ENCODE peak calls at places on chromosome 16, in ten cellular contexts. One of them, this sample, is unnamed.

GRCh38 chr16:88941933-88942909 is 34.8 kb downstream of the CBFA2T3 start:
- DNase-seq in H9: peak
- DNase-seq in astrocyte of the spinal cord: no peak
- DNase-seq in tibial nerve: no peak
- DNase-seq in M059J: no peak
- DNase-seq in BE2C: peak
- DNase-seq in bronchial epithelial cell: no peak
- DNase-seq in A172: no peak
- DNase-seq in T follicular helper cell: peak
- DNase-seq in CD4-positive, alpha-beta T cell: peak
- DNase-seq in this sample: no peak

GRCh38 chr16:29192329-29193247 is 207.7 kb downstream of the LAT start:
- DNase-seq in H9: peak
- DNase-seq in astrocyte of the spinal cord: no peak
- DNase-seq in tibial nerve: no peak
- DNase-seq in M059J: no peak
- DNase-seq in BE2C: no peak
- DNase-seq in bronchial epithelial cell: no peak
- DNase-seq in A172: no peak
- DNase-seq in T follicular helper cell: no peak
- DNase-seq in CD4-positive, alpha-beta T cell: no peak
- DNase-seq in this sample: no peak

GRCh38 chr16:30141750-30142149 is 18.7 kb upstream of the MAPK3 start:
- DNase-seq in H9: no peak
- DNase-seq in astrocyte of the spinal cord: no peak
- DNase-seq in tibial nerve: no peak
- DNase-seq in M059J: no peak
- DNase-seq in BE2C: no peak
- DNase-seq in bronchial epithelial cell: no peak
- DNase-seq in A172: no peak
- DNase-seq in T follicular helper cell: no peak
- DNase-seq in CD4-positive, alpha-beta T cell: no peak
- DNase-seq in this sample: no peak

GRCh38 chr16:89038221-89038721 is 55.4 kb upstream of the ACSF3 start:
- DNase-seq in H9: no peak
- DNase-seq in astrocyte of the spinal cord: no peak
- DNase-seq in tibial nerve: no peak
- DNase-seq in M059J: no peak
- DNase-seq in BE2C: peak
- DNase-seq in bronchial epithelial cell: no peak
- DNase-seq in A172: no peak
- DNase-seq in T follicular helper cell: no peak
- DNase-seq in CD4-positive, alpha-beta T cell: no peak
- DNase-seq in this sample: no peak

GRCh38 chr16:8199390-8199789 is 390.9 kb downstream of the TMEM114 start:
- DNase-seq in H9: no peak
- DNase-seq in astrocyte of the spinal cord: no peak
- DNase-seq in tibial nerve: no peak
- DNase-seq in M059J: no peak
- DNase-seq in BE2C: no peak
- DNase-seq in bronchial epithelial cell: no peak
- DNase-seq in A172: no peak
- DNase-seq in T follicular helper cell: no peak
- DNase-seq in CD4-positive, alpha-beta T cell: no peak
- DNase-seq in this sample: no peak

GRCh38 chr16:56866955-56867830 is 2.2 kb downstream of the SLC12A3 start:
- DNase-seq in H9: no peak
- DNase-seq in astrocyte of the spinal cord: peak
- DNase-seq in tibial nerve: peak
- DNase-seq in M059J: peak
- DNase-seq in BE2C: peak
- DNase-seq in bronchial epithelial cell: peak
- DNase-seq in A172: peak
- DNase-seq in T follicular helper cell: peak
- DNase-seq in CD4-positive, alpha-beta T cell: peak
- DNase-seq in this sample: peak

GRCh38 chr16:1108299-1109252 is 12.5 kb upstream of the C1QTNF8 start:
- DNase-seq in H9: no peak
- DNase-seq in astrocyte of the spinal cord: peak
- DNase-seq in tibial nerve: no peak
- DNase-seq in M059J: peak
- DNase-seq in BE2C: peak
- DNase-seq in bronchial epithelial cell: no peak
- DNase-seq in A172: peak
- DNase-seq in T follicular helper cell: no peak
- DNase-seq in CD4-positive, alpha-beta T cell: no peak
- DNase-seq in this sample: peak

GRCh38 chr16:85767569-85767968 is 16.7 kb upstream of the C16orf74 start:
- DNase-seq in H9: no peak
- DNase-seq in astrocyte of the spinal cord: peak
- DNase-seq in tibial nerve: no peak
- DNase-seq in M059J: peak
- DNase-seq in BE2C: no peak
- DNase-seq in bronchial epithelial cell: peak
- DNase-seq in A172: peak
- DNase-seq in T follicular helper cell: no peak
- DNase-seq in CD4-positive, alpha-beta T cell: no peak
- DNase-seq in this sample: peak

GRCh38 chr16:81657731-81658130 is 121.4 kb upstream of the PLCG2 start:
- DNase-seq in H9: no peak
- DNase-seq in astrocyte of the spinal cord: no peak
- DNase-seq in tibial nerve: peak
- DNase-seq in M059J: no peak
- DNase-seq in BE2C: no peak
- DNase-seq in bronchial epithelial cell: no peak
- DNase-seq in A172: no peak
- DNase-seq in T follicular helper cell: no peak
- DNase-seq in CD4-positive, alpha-beta T cell: no peak
- DNase-seq in this sample: no peak

GRCh38 chr16:27382187-27382855 is 19.7 kb upstream of the IL21R start:
- DNase-seq in H9: no peak
- DNase-seq in astrocyte of the spinal cord: no peak
- DNase-seq in tibial nerve: no peak
- DNase-seq in M059J: no peak
- DNase-seq in BE2C: no peak
- DNase-seq in bronchial epithelial cell: no peak
- DNase-seq in A172: no peak
- DNase-seq in T follicular helper cell: no peak
- DNase-seq in CD4-positive, alpha-beta T cell: no peak
- DNase-seq in this sample: no peak

GRCh38 chr16:24668481-24669001 is 60.9 kb upstream of the TNRC6A start:
- DNase-seq in H9: no peak
- DNase-seq in astrocyte of the spinal cord: peak
- DNase-seq in tibial nerve: peak
- DNase-seq in M059J: peak
- DNase-seq in BE2C: no peak
- DNase-seq in bronchial epithelial cell: peak
- DNase-seq in A172: peak
- DNase-seq in T follicular helper cell: no peak
- DNase-seq in CD4-positive, alpha-beta T cell: no peak
- DNase-seq in this sample: peak

This sample was measured in HT1080.